ENCODE peak calls at places on chromosome 6, in eight cellular contexts. One of them, this sample, is unnamed.

GRCh38 chr6:156189714-156190113 is 587.5 kb upstream of the ARID1B start:
- DNase-seq in WTC11: no peak
- DNase-seq in AG04450: no peak
- DNase-seq in neural crest cell: no peak
- DNase-seq in nephron progenitor cell: no peak
- DNase-seq in astrocyte of the spinal cord: no peak
- DNase-seq in A549: no peak
- DNase-seq in MM.1S: no peak
- DNase-seq in this sample: no peak

GRCh38 chr6:169709293-169709692 is 7.4 kb downstream of the C6orf120 start:
- DNase-seq in WTC11: no peak
- DNase-seq in AG04450: no peak
- DNase-seq in neural crest cell: no peak
- DNase-seq in nephron progenitor cell: no peak
- DNase-seq in astrocyte of the spinal cord: no peak
- DNase-seq in A549: no peak
- DNase-seq in MM.1S: no peak
- DNase-seq in this sample: no peak

GRCh38 chr6:52543729-52544324 is 33.0 kb downstream of the TRAM2 start:
- DNase-seq in WTC11: no peak
- DNase-seq in AG04450: no peak
- DNase-seq in neural crest cell: no peak
- DNase-seq in nephron progenitor cell: peak; percentile 27
- DNase-seq in astrocyte of the spinal cord: no peak
- DNase-seq in A549: no peak
- DNase-seq in MM.1S: no peak
- DNase-seq in this sample: no peak

GRCh38 chr6:169097336-169098052 is 156.2 kb downstream of the THBS2 start:
- DNase-seq in WTC11: no peak
- DNase-seq in AG04450: peak; percentile 94
- DNase-seq in neural crest cell: no peak
- DNase-seq in nephron progenitor cell: no peak
- DNase-seq in astrocyte of the spinal cord: peak; percentile 99
- DNase-seq in A549: no peak
- DNase-seq in MM.1S: no peak
- DNase-seq in this sample: no peak

GRCh38 chr6:75280131-75280855 is 4.3 kb downstream of the TMEM30A start:
- DNase-seq in WTC11: no peak
- DNase-seq in AG04450: no peak
- DNase-seq in neural crest cell: no peak
- DNase-seq in nephron progenitor cell: no peak
- DNase-seq in astrocyte of the spinal cord: no peak
- DNase-seq in A549: no peak
- DNase-seq in MM.1S: no peak
- DNase-seq in this sample: no peak

GRCh38 chr6:32665621-32666140 is 776 bp downstream of the HLA-DQB1 start:
- DNase-seq in WTC11: no peak
- DNase-seq in AG04450: no peak
- DNase-seq in neural crest cell: no peak
- DNase-seq in nephron progenitor cell: no peak
- DNase-seq in astrocyte of the spinal cord: no peak
- DNase-seq in A549: no peak
- DNase-seq in MM.1S: no peak
- DNase-seq in this sample: no peak

GRCh38 chr6:82251942-82252341 is 4.4 kb upstream of the IBTK start:
- DNase-seq in WTC11: no peak
- DNase-seq in AG04450: no peak
- DNase-seq in neural crest cell: no peak
- DNase-seq in nephron progenitor cell: no peak
- DNase-seq in astrocyte of the spinal cord: peak; percentile 65
- DNase-seq in A549: peak; percentile 32
- DNase-seq in MM.1S: peak; percentile 42
- DNase-seq in this sample: peak; percentile 38

GRCh38 chr6:22471746-22472145 is 97.6 kb upstream of the HDGFL1 start:
- DNase-seq in WTC11: no peak
- DNase-seq in AG04450: no peak
- DNase-seq in neural crest cell: no peak
- DNase-seq in nephron progenitor cell: no peak
- DNase-seq in astrocyte of the spinal cord: no peak
- DNase-seq in A549: no peak
- DNase-seq in MM.1S: no peak
- DNase-seq in this sample: no peak

GRCh38 chr6:1792989-1793388 is 183.3 kb downstream of the FOXC1 start:
- DNase-seq in WTC11: peak; percentile 49
- DNase-seq in AG04450: no peak
- DNase-seq in neural crest cell: peak; percentile 23
- DNase-seq in nephron progenitor cell: no peak
- DNase-seq in astrocyte of the spinal cord: no peak
- DNase-seq in A549: peak; percentile 30
- DNase-seq in MM.1S: peak; percentile 22
- DNase-seq in this sample: no peak

GRCh38 chr6:106546322-106547052 is 82.8 kb downstream of the RTN4IP1 start:
- DNase-seq in WTC11: no peak
- DNase-seq in AG04450: peak; percentile 37
- DNase-seq in neural crest cell: no peak
- DNase-seq in nephron progenitor cell: no peak
- DNase-seq in astrocyte of the spinal cord: peak; percentile 87
- DNase-seq in A549: peak; percentile 36
- DNase-seq in MM.1S: no peak
- DNase-seq in this sample: no peak

GRCh38 chr6:163536770-163537169 is 122.3 kb downstream of the QKI start:
- DNase-seq in WTC11: no peak
- DNase-seq in AG04450: no peak
- DNase-seq in neural crest cell: no peak
- DNase-seq in nephron progenitor cell: no peak
- DNase-seq in astrocyte of the spinal cord: peak; percentile 38
- DNase-seq in A549: no peak
- DNase-seq in MM.1S: no peak
- DNase-seq in this sample: no peak

GRCh38 chr6:116515141-116515540 is 3.7 kb downstream of the CALHM5 start:
- DNase-seq in WTC11: no peak
- DNase-seq in AG04450: no peak
- DNase-seq in neural crest cell: no peak
- DNase-seq in nephron progenitor cell: no peak
- DNase-seq in astrocyte of the spinal cord: no peak
- DNase-seq in A549: no peak
- DNase-seq in MM.1S: no peak
- DNase-seq in this sample: no peak

GRCh38 chr6:82494367-82494766 is 130.8 kb downstream of the TPBG start:
- DNase-seq in WTC11: no peak
- DNase-seq in AG04450: no peak
- DNase-seq in neural crest cell: no peak
- DNase-seq in nephron progenitor cell: no peak
- DNase-seq in astrocyte of the spinal cord: no peak
- DNase-seq in A549: no peak
- DNase-seq in MM.1S: no peak
- DNase-seq in this sample: no peak

GRCh38 chr6:74597266-74597665 is 608.6 kb downstream of the COL12A1 start:
- DNase-seq in WTC11: no peak
- DNase-seq in AG04450: no peak
- DNase-seq in neural crest cell: no peak
- DNase-seq in nephron progenitor cell: no peak
- DNase-seq in astrocyte of the spinal cord: peak; percentile 69
- DNase-seq in A549: no peak
- DNase-seq in MM.1S: no peak
- DNase-seq in this sample: no peak

GRCh38 chr6:15264902-15265761 is 19.3 kb downstream of the JARID2 start:
- DNase-seq in WTC11: no peak
- DNase-seq in AG04450: peak; percentile 66
- DNase-seq in neural crest cell: no peak
- DNase-seq in nephron progenitor cell: peak; percentile 20
- DNase-seq in astrocyte of the spinal cord: peak; percentile 56
- DNase-seq in A549: no peak
- DNase-seq in MM.1S: no peak
- DNase-seq in this sample: no peak

GRCh38 chr6:54802775-54803631 is 43.6 kb upstream of the FAM83B start:
- DNase-seq in WTC11: no peak
- DNase-seq in AG04450: no peak
- DNase-seq in neural crest cell: no peak
- DNase-seq in nephron progenitor cell: no peak
- DNase-seq in astrocyte of the spinal cord: peak; percentile 58
- DNase-seq in A549: no peak
- DNase-seq in MM.1S: peak; percentile 38
- DNase-seq in this sample: no peak

GRCh38 chr6:159061805-159062563 is 17.2 kb upstream of the TAGAP start:
- DNase-seq in WTC11: no peak
- DNase-seq in AG04450: no peak
- DNase-seq in neural crest cell: no peak
- DNase-seq in nephron progenitor cell: no peak
- DNase-seq in astrocyte of the spinal cord: no peak
- DNase-seq in A549: no peak
- DNase-seq in MM.1S: no peak
- DNase-seq in this sample: no peak

GRCh38 chr6:152267967-152268845 is 369.0 kb downstream of the SYNE1 start:
- DNase-seq in WTC11: no peak
- DNase-seq in AG04450: no peak
- DNase-seq in neural crest cell: no peak
- DNase-seq in nephron progenitor cell: peak; percentile 36
- DNase-seq in astrocyte of the spinal cord: peak; percentile 35
- DNase-seq in A549: peak; percentile 3
- DNase-seq in MM.1S: peak; percentile 23
- DNase-seq in this sample: peak; percentile 16
- TF ChIP-seq CTCF in WTC11: peak; percentile 27
- TF ChIP-seq CTCF in AG04450: peak; percentile 61
- TF ChIP-seq CTCF in neural crest cell: peak; percentile 84
- TF ChIP-seq CTCF in nephron progenitor cell: peak; percentile 64
- TF ChIP-seq CTCF in astrocyte of the spinal cord: peak; percentile 47
- TF ChIP-seq CTCF in A549: peak; percentile 70
- TF ChIP-seq CTCF in MM.1S: peak; percentile 37
- TF ChIP-seq CTCF in this sample: peak; percentile 52

DNA sequence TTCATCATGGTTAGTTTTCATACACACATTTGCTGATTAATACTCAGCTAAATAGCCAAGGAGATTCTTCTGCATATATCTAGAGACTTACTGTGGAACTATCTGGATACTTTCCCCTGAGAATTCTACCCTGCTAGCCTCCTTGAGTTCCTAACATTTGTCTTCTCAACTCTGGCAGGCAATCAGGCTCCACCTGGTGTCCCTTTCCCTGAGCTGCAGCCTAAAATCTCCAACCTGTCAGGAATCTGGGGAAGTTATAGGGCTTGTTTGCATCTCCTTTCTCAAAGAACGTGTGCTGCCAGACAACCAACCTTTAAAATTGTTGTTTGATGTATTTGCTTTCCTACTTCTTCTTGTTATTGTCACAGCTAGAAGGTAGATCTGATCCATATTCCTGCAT is 73.4 kb downstream of the FUT9 start:
- DNase-seq in WTC11: peak; percentile 62
- DNase-seq in AG04450: no peak
- DNase-seq in neural crest cell: peak; percentile 3
- DNase-seq in nephron progenitor cell: peak; percentile 27
- DNase-seq in astrocyte of the spinal cord: no peak
- DNase-seq in A549: no peak
- DNase-seq in MM.1S: no peak
- DNase-seq in this sample: no peak
- TF ChIP-seq CTCF in WTC11: peak; percentile 30
- TF ChIP-seq CTCF in AG04450: no peak
- TF ChIP-seq CTCF in neural crest cell: peak; percentile 61
- TF ChIP-seq CTCF in nephron progenitor cell: peak; percentile 56
- TF ChIP-seq CTCF in astrocyte of the spinal cord: peak; percentile 29
- TF ChIP-seq CTCF in A549: no peak
- TF ChIP-seq CTCF in MM.1S: peak; percentile 30
- TF ChIP-seq CTCF in this sample: peak; percentile 33

GRCh38 chr6:126701799-126702198 is 361.9 kb downstream of the CENPW start:
- DNase-seq in WTC11: no peak
- DNase-seq in AG04450: no peak
- DNase-seq in neural crest cell: no peak
- DNase-seq in nephron progenitor cell: no peak
- DNase-seq in astrocyte of the spinal cord: peak; percentile 30
- DNase-seq in A549: no peak
- DNase-seq in MM.1S: peak; percentile 63
- DNase-seq in this sample: no peak

GRCh38 chr6:126698732-126699240 is 358.9 kb downstream of the CENPW start:
- DNase-seq in WTC11: no peak
- DNase-seq in AG04450: no peak
- DNase-seq in neural crest cell: no peak
- DNase-seq in nephron progenitor cell: no peak
- DNase-seq in astrocyte of the spinal cord: no peak
- DNase-seq in A549: no peak
- DNase-seq in MM.1S: no peak
- DNase-seq in this sample: no peak

DNA sequence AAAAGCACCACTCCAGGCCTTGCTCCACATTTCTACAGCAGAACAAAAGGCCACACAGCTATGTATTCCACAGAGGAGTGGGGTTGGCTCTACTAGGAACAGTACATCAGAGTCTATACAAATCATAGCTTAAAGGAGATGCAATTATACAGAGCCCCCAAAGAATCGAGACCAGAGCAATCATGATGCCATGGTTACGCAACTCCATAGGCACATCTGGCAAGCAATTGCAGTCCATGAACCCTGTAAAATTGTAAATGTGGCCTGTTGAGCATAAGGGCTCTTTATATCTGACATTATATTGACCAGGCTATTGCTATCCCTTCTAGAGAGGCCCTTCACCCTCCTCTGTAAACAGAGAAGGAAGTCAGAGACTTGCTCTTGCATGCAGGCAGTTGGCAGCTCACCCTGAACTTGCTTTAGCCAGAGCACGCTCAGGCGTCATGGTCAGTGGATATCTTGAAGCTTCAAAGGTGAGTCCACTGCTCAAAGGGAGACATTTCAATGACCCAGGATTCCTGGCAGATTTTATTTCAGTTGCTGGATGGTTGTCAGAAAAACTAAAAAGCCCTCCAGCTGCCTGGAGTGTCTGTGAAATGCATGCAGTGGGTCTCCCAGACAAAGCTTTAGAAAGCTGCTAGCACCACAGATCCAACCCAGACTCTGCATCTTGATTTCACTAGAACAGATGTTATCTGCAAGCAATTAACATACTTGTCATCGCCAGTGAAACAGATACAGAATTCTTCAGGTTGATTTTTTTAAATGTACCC is 357.2 kb downstream of the CENPW start:
- DNase-seq in WTC11: no peak
- DNase-seq in AG04450: no peak
- DNase-seq in neural crest cell: no peak
- DNase-seq in nephron progenitor cell: no peak
- DNase-seq in astrocyte of the spinal cord: no peak
- DNase-seq in A549: no peak
- DNase-seq in MM.1S: no peak
- DNase-seq in this sample: no peak
- TF ChIP-seq CTCF in WTC11: no peak
- TF ChIP-seq CTCF in AG04450: no peak
- TF ChIP-seq CTCF in neural crest cell: no peak
- TF ChIP-seq CTCF in nephron progenitor cell: no peak
- TF ChIP-seq CTCF in astrocyte of the spinal cord: no peak
- TF ChIP-seq CTCF in A549: no peak
- TF ChIP-seq CTCF in MM.1S: no peak
- TF ChIP-seq CTCF in this sample: no peak

DNA sequence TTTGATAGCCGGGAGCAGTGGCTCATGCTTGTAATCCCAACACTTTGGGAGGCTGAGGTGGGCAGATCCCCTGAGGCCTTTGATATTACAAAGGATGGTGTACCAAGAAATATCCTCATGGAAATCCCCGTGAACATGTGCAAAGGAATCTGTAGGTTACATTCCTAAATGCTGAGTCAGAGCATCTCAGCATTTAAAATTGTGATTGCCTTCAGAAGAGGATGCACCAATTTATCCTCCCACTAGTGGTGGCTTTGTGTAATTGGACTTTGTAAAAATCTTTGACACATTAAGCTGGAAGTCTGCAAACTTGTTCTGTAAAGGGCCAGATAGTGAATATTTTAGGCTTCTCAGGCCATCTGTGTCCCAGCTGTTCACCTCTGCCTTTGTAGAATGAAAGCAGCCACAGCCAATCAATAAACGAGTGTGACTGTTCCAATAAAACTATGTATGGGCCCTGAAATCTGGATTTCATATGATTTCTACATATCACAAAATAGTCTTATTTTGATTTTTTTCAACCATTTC is 11.8 kb downstream of the TMEM14B start:
- DNase-seq in WTC11: no peak
- DNase-seq in AG04450: peak; percentile 86
- DNase-seq in neural crest cell: no peak
- DNase-seq in nephron progenitor cell: no peak
- DNase-seq in astrocyte of the spinal cord: peak; percentile 85
- DNase-seq in A549: peak; percentile 60
- DNase-seq in MM.1S: peak; percentile 36
- DNase-seq in this sample: peak; percentile 28
- TF ChIP-seq CTCF in WTC11: peak; percentile 39
- TF ChIP-seq CTCF in AG04450: peak; percentile 73
- TF ChIP-seq CTCF in neural crest cell: peak; percentile 73
- TF ChIP-seq CTCF in nephron progenitor cell: peak; percentile 48
- TF ChIP-seq CTCF in astrocyte of the spinal cord: peak; percentile 54
- TF ChIP-seq CTCF in A549: peak; percentile 44
- TF ChIP-seq CTCF in MM.1S: peak; percentile 54
- TF ChIP-seq CTCF in this sample: peak; percentile 27

This sample was measured in GM10248.